ENCODE peak calls at places on chromosomes 3 and 15, in ten cellular contexts. One of them, this sample, is unnamed.

GRCh38 chr3:175493296-175493695 is 634.2 kb downstream of the NAALADL2 start:
- DNase-seq in caudate nucleus: no peak
- DNase-seq in left colon: no peak
- DNase-seq in activated gamma-delta T cell treated with Interleukin-2 at 50 U/mL for 16 hours: no peak
- DNase-seq in HFFc6: no peak
- DNase-seq in GM10248: no peak
- DNase-seq in ovary: no peak
- DNase-seq in GM12891: no peak
- DNase-seq in LoVo: no peak
- DNase-seq in T-cell: no peak
- DNase-seq in this sample: no peak

GRCh38 chr15:69660658-69661405 is 208.2 kb downstream of the RPLP1 start:
- DNase-seq in caudate nucleus: no peak
- DNase-seq in left colon: no peak
- DNase-seq in activated gamma-delta T cell treated with Interleukin-2 at 50 U/mL for 16 hours: no peak
- DNase-seq in HFFc6: no peak
- DNase-seq in GM10248: peak; percentile 6
- DNase-seq in ovary: no peak
- DNase-seq in GM12891: no peak
- DNase-seq in LoVo: no peak
- DNase-seq in T-cell: no peak
- DNase-seq in this sample: no peak

GRCh38 chr3:188339410-188340295 is 185.7 kb downstream of the LPP start:
- DNase-seq in caudate nucleus: no peak
- DNase-seq in left colon: no peak
- DNase-seq in activated gamma-delta T cell treated with Interleukin-2 at 50 U/mL for 16 hours: peak; percentile 23
- DNase-seq in HFFc6: no peak
- DNase-seq in GM10248: no peak
- DNase-seq in ovary: no peak
- DNase-seq in GM12891: no peak
- DNase-seq in LoVo: no peak
- DNase-seq in T-cell: no peak
- DNase-seq in this sample: no peak

GRCh38 chr15:38267416-38268022 is 14.9 kb downstream of the SPRED1 start:
- DNase-seq in caudate nucleus: no peak
- DNase-seq in left colon: no peak
- DNase-seq in activated gamma-delta T cell treated with Interleukin-2 at 50 U/mL for 16 hours: no peak
- DNase-seq in HFFc6: peak; percentile 25
- DNase-seq in GM10248: no peak
- DNase-seq in ovary: no peak
- DNase-seq in GM12891: no peak
- DNase-seq in LoVo: no peak
- DNase-seq in T-cell: no peak
- DNase-seq in this sample: no peak

GRCh38 chr3:62110801-62111200 is 262.5 kb downstream of the FEZF2 start:
- DNase-seq in caudate nucleus: no peak
- DNase-seq in left colon: no peak
- DNase-seq in activated gamma-delta T cell treated with Interleukin-2 at 50 U/mL for 16 hours: no peak
- DNase-seq in HFFc6: no peak
- DNase-seq in GM10248: no peak
- DNase-seq in ovary: no peak
- DNase-seq in GM12891: no peak
- DNase-seq in LoVo: no peak
- DNase-seq in T-cell: no peak
- DNase-seq in this sample: no peak

GRCh38 chr3:161239700-161240099 is 18.6 kb downstream of the NMD3 start:
- DNase-seq in caudate nucleus: no peak
- DNase-seq in left colon: no peak
- DNase-seq in activated gamma-delta T cell treated with Interleukin-2 at 50 U/mL for 16 hours: no peak
- DNase-seq in HFFc6: no peak
- DNase-seq in GM10248: no peak
- DNase-seq in ovary: no peak
- DNase-seq in GM12891: no peak
- DNase-seq in LoVo: no peak
- DNase-seq in T-cell: no peak
- DNase-seq in this sample: no peak

GRCh38 chr3:124467980-124468902 is 262.0 kb upstream of the UMPS start:
- DNase-seq in caudate nucleus: no peak
- DNase-seq in left colon: peak; percentile 47
- DNase-seq in activated gamma-delta T cell treated with Interleukin-2 at 50 U/mL for 16 hours: no peak
- DNase-seq in HFFc6: peak; percentile 21
- DNase-seq in GM10248: peak; percentile 68
- DNase-seq in ovary: no peak
- DNase-seq in GM12891: peak; percentile 43
- DNase-seq in LoVo: peak; percentile 59
- DNase-seq in T-cell: no peak
- DNase-seq in this sample: no peak

GRCh38 chr3:71893702-71894479 is 108.9 kb upstream of the PROK2 start:
- DNase-seq in caudate nucleus: no peak
- DNase-seq in left colon: no peak
- DNase-seq in activated gamma-delta T cell treated with Interleukin-2 at 50 U/mL for 16 hours: no peak
- DNase-seq in HFFc6: no peak
- DNase-seq in GM10248: no peak
- DNase-seq in ovary: no peak
- DNase-seq in GM12891: no peak
- DNase-seq in LoVo: no peak
- DNase-seq in T-cell: no peak
- DNase-seq in this sample: no peak

GRCh38 chr3:53320697-53321096 is 26.6 kb downstream of the DCP1A start:
- DNase-seq in caudate nucleus: no peak
- DNase-seq in left colon: no peak
- DNase-seq in activated gamma-delta T cell treated with Interleukin-2 at 50 U/mL for 16 hours: no peak
- DNase-seq in HFFc6: no peak
- DNase-seq in GM10248: no peak
- DNase-seq in ovary: no peak
- DNase-seq in GM12891: no peak
- DNase-seq in LoVo: no peak
- DNase-seq in T-cell: no peak
- DNase-seq in this sample: no peak

GRCh38 chr3:179330438-179330837 is 7.6 kb downstream of the ZNF639 start:
- DNase-seq in caudate nucleus: no peak
- DNase-seq in left colon: no peak
- DNase-seq in activated gamma-delta T cell treated with Interleukin-2 at 50 U/mL for 16 hours: no peak
- DNase-seq in HFFc6: no peak
- DNase-seq in GM10248: no peak
- DNase-seq in ovary: no peak
- DNase-seq in GM12891: no peak
- DNase-seq in LoVo: no peak
- DNase-seq in T-cell: no peak
- DNase-seq in this sample: no peak

GRCh38 chr3:96813134-96813819 is 1.1 kb upstream of the EPHA6 start:
- DNase-seq in caudate nucleus: no peak
- DNase-seq in left colon: peak; percentile 65
- DNase-seq in activated gamma-delta T cell treated with Interleukin-2 at 50 U/mL for 16 hours: no peak
- DNase-seq in HFFc6: peak; percentile 29
- DNase-seq in GM10248: peak; percentile 87
- DNase-seq in ovary: peak; percentile 75
- DNase-seq in GM12891: peak; percentile 72
- DNase-seq in LoVo: no peak
- DNase-seq in T-cell: peak; percentile 17
- DNase-seq in this sample: peak; percentile 3

GRCh38 chr3:72924055-72924454 is 36.2 kb downstream of the GXYLT2 start:
- DNase-seq in caudate nucleus: no peak
- DNase-seq in left colon: no peak
- DNase-seq in activated gamma-delta T cell treated with Interleukin-2 at 50 U/mL for 16 hours: no peak
- DNase-seq in HFFc6: no peak
- DNase-seq in GM10248: no peak
- DNase-seq in ovary: no peak
- DNase-seq in GM12891: no peak
- DNase-seq in LoVo: no peak
- DNase-seq in T-cell: no peak
- DNase-seq in this sample: no peak

GRCh38 chr15:28917791-28918140 is 32.0 kb downstream of the APBA2 start:
- DNase-seq in caudate nucleus: no peak
- DNase-seq in left colon: no peak
- DNase-seq in activated gamma-delta T cell treated with Interleukin-2 at 50 U/mL for 16 hours: no peak
- DNase-seq in HFFc6: no peak
- DNase-seq in GM10248: no peak
- DNase-seq in ovary: no peak
- DNase-seq in GM12891: no peak
- DNase-seq in LoVo: no peak
- DNase-seq in T-cell: no peak
- DNase-seq in this sample: no peak

GRCh38 chr3:194482196-194482593 is 4.6 kb downstream of the ATP13A3 start:
- DNase-seq in caudate nucleus: no peak
- DNase-seq in left colon: no peak
- DNase-seq in activated gamma-delta T cell treated with Interleukin-2 at 50 U/mL for 16 hours: no peak
- DNase-seq in HFFc6: no peak
- DNase-seq in GM10248: no peak
- DNase-seq in ovary: no peak
- DNase-seq in GM12891: no peak
- DNase-seq in LoVo: no peak
- DNase-seq in T-cell: no peak
- DNase-seq in this sample: no peak

GRCh38 chr15:80099246-80099645 is 39.8 kb downstream of the ZFAND6 start:
- DNase-seq in caudate nucleus: no peak
- DNase-seq in left colon: no peak
- DNase-seq in activated gamma-delta T cell treated with Interleukin-2 at 50 U/mL for 16 hours: no peak
- DNase-seq in HFFc6: no peak
- DNase-seq in GM10248: peak; percentile 15
- DNase-seq in ovary: no peak
- DNase-seq in GM12891: no peak
- DNase-seq in LoVo: no peak
- DNase-seq in T-cell: no peak
- DNase-seq in this sample: no peak

This sample was measured in CD8-positive, alpha-beta memory T cell.